ENCODE peak calls at places on chromosome 20, in five cellular contexts. S is HCT116, V is mesendoderm, U is GM23338, L is endothelial cell of umbilical vein. Q is an unnamed sample. For H3K27me3 and H3K36me3, the result is how much of the 10 kb centered on the place peaks cover.

GRCh38 chr20:41423026-41423425 is 56.4 kb upstream of the EMILIN3 start:
- DNase-seq in S (no peak), V (no peak), U (no peak), L (no peak), Q (no peak)

GRCh38 chr20:31962741-31963140 is 5.2 kb upstream of the XKR7 start:
- DNase-seq in V (no peak), U (no peak), S (no peak), L (no peak), Q (no peak)

GRCh38 chr20:43691928-43692524 is 25.1 kb downstream of the MYBL2 start:
- DNase-seq in U (peak), V (peak), S (peak), L (peak), Q (peak)

GRCh38 chr20:17530716-17531536 is at the start of gene BFSP1:
- DNase-seq in L (peak), U (peak), V (peak), S (no peak), Q (peak)

GRCh38 chr20:32522775-32523612 is 62.1 kb downstream of the NOL4L start:
- DNase-seq in U (no peak), S (no peak), L (no peak), V (no peak), Q (no peak)

GRCh38 chr20:47315339-47315662 is 41.2 kb downstream of the ZMYND8 start:
- DNase-seq in U (peak), S (no peak), V (peak), L (peak), Q (no peak)

GRCh38 chr20:24692429-24693190 is 223.2 kb downstream of the SYNDIG1 start:
- DNase-seq in V (no peak), S (no peak), U (no peak), L (no peak), Q (no peak)

GRCh38 chr20:4966826-4967751 is 34.2 kb downstream of the SLC23A2 start:
- DNase-seq in V (no peak), S (no peak), L (peak), U (no peak), Q (no peak)

GRCh38 chr20:36306557-36307411 is 645 bp downstream of the DLGAP4 start:
- DNase-seq in V (no peak), S (no peak), U (peak), L (no peak), Q (no peak)

GRCh38 chr20:57566803-57567459 is 6.0 kb downstream of the PCK1 start:
- DNase-seq in U (no peak), V (no peak), S (no peak), L (no peak), Q (no peak)
- H3K27me3 ChIP-seq in U (under half), V (under half), S (under half), L (under half), Q (under half)

GRCh38 chr20:49157146-49157545 is 31.0 kb downstream of the STAU1 start:
- DNase-seq in L (no peak), S (no peak), U (no peak), V (no peak), Q (no peak)
- H3K36me3 ChIP-seq in L (under half), S (under half), U (under half), V (under half), Q (under half)

DNA sequence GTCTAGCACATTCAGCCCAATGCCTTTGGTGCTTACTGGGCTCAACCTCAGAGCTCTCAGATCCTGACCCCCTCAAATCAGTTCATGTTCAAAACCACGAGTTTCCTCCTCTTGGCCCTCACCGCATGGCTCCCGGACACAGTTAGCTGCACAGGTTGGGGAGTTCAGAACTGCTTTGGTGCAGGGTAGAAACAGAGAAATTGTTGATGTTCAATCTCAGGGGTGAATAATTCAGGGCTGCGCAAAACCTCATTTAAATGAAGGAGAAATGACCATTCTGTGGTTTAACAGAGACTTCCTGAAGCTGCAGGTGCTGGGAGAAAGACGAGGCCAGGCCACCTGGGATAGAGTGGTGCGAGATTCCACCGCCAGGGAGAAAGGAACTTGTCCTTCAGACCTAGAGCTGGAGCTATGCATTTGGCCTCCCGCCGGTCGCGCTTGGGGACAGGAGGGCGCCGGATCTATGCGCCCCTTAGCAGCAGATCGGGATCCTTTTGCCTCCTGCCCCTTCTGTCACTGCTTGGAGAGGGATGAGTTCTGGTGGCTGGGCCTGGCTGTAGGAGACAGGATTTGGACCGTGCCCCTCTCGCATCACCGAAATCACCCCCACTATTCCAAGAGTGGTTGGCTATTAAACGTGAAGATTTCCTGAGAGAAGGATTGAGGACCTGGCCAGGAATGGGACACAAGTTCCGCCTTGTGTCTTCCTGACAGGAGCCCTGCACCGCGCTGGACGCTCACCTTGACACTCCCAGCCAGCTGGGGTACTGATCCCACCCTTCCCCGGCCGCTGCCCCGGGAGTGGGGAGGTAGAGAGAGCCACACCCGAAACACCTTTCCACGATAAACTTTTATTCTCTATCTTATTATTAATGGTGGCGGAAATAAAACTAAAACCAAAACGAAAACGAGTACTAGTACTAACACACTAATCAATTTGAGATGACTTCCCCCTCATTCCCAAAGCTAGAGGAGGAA is 767 bp upstream of the PAX1 start:
- DNase-seq in V (peak), U (peak), L (no peak), S (no peak), Q (no peak)
- H3K4me2 ChIP-seq in V (no peak), U (peak), L (no peak), S (no peak), Q (peak)

DNA sequence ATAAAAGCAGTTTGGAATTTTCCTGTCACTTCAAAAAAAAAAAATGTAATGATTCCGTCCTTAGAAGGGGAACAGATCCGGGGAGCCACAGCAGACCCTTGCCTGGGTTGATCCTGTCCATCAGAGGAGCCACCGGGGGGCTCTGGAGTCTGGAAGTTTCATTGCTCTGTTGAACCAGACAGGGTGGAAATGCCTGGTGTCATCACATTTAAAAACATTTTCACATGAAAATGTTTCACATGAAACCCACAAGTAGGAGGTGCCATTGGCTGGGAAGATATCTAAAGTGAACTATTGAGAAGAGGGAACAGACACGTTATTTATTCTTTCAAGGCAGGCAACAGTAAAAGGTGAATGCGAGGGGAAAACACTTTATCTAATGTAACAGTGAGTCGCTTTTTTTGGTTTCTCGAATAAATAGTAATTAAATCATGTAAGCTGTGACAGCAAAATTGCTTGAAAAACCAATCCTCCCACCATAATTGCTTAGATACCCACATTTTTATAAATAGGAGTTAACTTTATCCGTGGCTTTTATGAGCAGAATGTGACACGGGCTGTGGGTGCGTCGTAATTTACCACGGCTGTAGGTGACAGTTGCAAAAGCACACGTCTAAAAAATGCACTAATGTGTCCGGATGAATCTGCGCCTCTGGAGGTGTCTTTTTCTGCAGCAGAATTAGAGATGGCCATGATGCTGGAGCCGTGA is 323.4 kb downstream of the TAF4 start:
- DNase-seq in S (no peak), L (no peak), U (no peak), V (peak), Q (no peak)
- H3K27me3 ChIP-seq in S (under half), L (under half), U (under half), V (under half), Q (under half)

Q was measured in hepatocyte.